ENCODE peak calls at places on chromosomes 2 and 18, in six cellular contexts. I, R, T, N, J and K are unnamed samples.

GRCh38 chr2:191855382-191855781 is 8.5 kb upstream of the CAVIN2 start:
- DNase-seq in I (no peak), R (no peak), T (no peak), N (no peak), J (no peak), K (no peak)

GRCh38 chr2:124986136-124986535 is 961.0 kb downstream of the CNTNAP5 start:
- DNase-seq in I (no peak), R (no peak), T (no peak), N (no peak), J (no peak), K (no peak)

GRCh38 chr18:6881034-6881800 is 151.7 kb downstream of the ARHGAP28 start:
- DNase-seq in I (no peak), R (no peak), T (no peak), N (no peak), J (peak), K (no peak)

GRCh38 chr2:166234112-166234846 is 106.5 kb upstream of the SCN1A start:
- DNase-seq in I (no peak), R (no peak), T (no peak), N (peak), J (no peak), K (no peak)

GRCh38 chr2:242038166-242038927 is 168.8 kb downstream of the RTP5 start:
- DNase-seq in I (no peak), R (no peak), T (no peak), N (no peak), J (no peak), K (no peak)

GRCh38 chr2:28408764-28409599 is 16.3 kb downstream of the FOSL2 start:
- DNase-seq in I (no peak), R (peak), T (no peak), N (peak), J (peak), K (no peak)

GRCh38 chr2:98869272-98869641 is 66.8 kb downstream of the CRACDL start:
- DNase-seq in I (no peak), R (no peak), T (no peak), N (peak), J (peak), K (no peak)

GRCh38 chr18:26655614-26656400 is 107.5 kb upstream of the KCTD1 start:
- DNase-seq in I (peak), R (no peak), T (peak), N (peak), J (peak), K (no peak)

GRCh38 chr18:22164337-22165048 is 4.9 kb upstream of the GATA6 start:
- DNase-seq in I (no peak), R (no peak), T (no peak), N (no peak), J (peak), K (no peak)

GRCh38 chr2:203463176-203463797 is 71.8 kb downstream of the RAPH1 start:
- DNase-seq in I (no peak), R (no peak), T (no peak), N (no peak), J (no peak), K (no peak)

GRCh38 chr2:165725421-165725820 is 68.6 kb downstream of the GALNT3 start:
- DNase-seq in I (no peak), R (no peak), T (no peak), N (peak), J (no peak), K (no peak)

GRCh38 chr2:227817336-227817735 is 3.7 kb downstream of the CCL20 start:
- DNase-seq in I (no peak), R (no peak), T (no peak), N (no peak), J (no peak), K (no peak)

GRCh38 chr18:11050966-11051365 is 98.4 kb downstream of the PIEZO2 start:
- DNase-seq in I (no peak), R (no peak), T (no peak), N (no peak), J (no peak), K (no peak)

GRCh38 chr2:121076885-121077549 is 208.0 kb downstream of the TFCP2L1 start:
- DNase-seq in I (peak), R (peak), T (peak), N (peak), J (peak), K (peak)

GRCh38 chr2:43462866-43463641 is 132.8 kb downstream of the THADA start:
- DNase-seq in I (no peak), R (no peak), T (no peak), N (no peak), J (peak), K (no peak)

GRCh38 chr2:1690056-1690775 is 54.1 kb downstream of the PXDN start:
- DNase-seq in I (no peak), R (no peak), T (no peak), N (no peak), J (no peak), K (no peak)

GRCh38 chr2:114543106-114543806 is 100.8 kb downstream of the DPP10 start:
- DNase-seq in I (no peak), R (no peak), T (peak), N (no peak), J (peak), K (no peak)
- TF ChIP-seq CTCF in I (peak), R (peak), T (peak), N (no peak), J (no peak), K (no peak)

GRCh38 chr2:119469131-119469530 is 37.5 kb downstream of the TMEM37 start:
- DNase-seq in I (no peak), R (no peak), T (no peak), N (no peak), J (no peak), K (no peak)
- TF ChIP-seq CTCF in I (no peak), R (no peak), T (no peak), N (no peak), J (no peak), K (no peak)

DNA sequence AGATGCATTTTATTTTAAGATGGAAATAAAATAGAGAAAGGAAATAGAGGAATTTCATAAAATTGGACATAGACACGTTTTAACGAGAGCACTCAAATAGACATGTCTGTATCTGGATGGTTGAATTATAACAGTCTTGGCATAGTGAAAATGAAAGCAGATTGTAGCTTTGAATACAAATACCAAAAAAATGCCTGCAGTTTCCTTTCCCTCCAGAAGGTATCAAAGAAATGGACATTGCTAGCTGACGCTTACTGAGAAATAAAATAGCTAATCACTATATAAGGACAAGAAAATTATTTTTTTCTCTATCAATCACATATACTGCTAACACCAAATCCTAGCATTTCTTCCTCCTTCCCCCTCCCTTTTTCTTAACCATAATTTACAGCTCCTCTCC is 11.4 kb upstream of the MAPRE2 start:
- DNase-seq in I (no peak), R (peak), T (no peak), N (no peak), J (no peak), K (peak)
- TF ChIP-seq CTCF in I (peak), R (no peak), T (no peak), N (no peak), J (no peak), K (no peak)

DNA sequence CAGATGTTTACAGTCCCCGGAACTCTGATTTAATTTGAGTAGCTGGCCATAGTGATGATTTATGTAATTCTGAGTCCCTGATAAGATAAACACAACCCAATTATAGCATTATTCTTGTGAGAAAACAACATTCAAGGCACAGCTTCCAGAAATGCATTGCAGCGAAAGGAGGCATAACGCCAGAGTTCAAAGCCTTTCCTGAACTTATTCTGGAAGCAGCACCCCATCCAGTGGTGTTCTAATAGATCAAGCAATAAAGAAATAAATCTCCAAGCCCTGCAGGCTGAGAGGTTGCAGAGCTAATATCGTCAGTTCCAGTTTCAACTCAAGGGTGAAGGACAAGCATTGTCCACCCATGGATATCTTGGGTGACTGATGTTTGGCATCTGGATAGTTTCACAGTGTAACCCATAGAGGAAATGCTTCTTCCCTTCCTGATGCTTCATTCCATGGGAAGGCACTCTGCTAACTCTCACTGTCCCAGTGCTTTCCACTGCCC is 18.8 kb downstream of the CDH2 start:
- DNase-seq in I (no peak), R (no peak), T (peak), N (no peak), J (no peak), K (no peak)
- TF ChIP-seq CTCF in I (peak), R (no peak), T (peak), N (no peak), J (no peak), K (no peak)

GRCh38 chr2:48902521-48902920 is 147.0 kb upstream of the LHCGR start:
- DNase-seq in I (no peak), R (no peak), T (no peak), N (no peak), J (no peak), K (no peak)
- TF ChIP-seq CTCF in I (no peak), R (no peak), T (no peak), N (no peak), J (no peak), K (no peak)

DNA sequence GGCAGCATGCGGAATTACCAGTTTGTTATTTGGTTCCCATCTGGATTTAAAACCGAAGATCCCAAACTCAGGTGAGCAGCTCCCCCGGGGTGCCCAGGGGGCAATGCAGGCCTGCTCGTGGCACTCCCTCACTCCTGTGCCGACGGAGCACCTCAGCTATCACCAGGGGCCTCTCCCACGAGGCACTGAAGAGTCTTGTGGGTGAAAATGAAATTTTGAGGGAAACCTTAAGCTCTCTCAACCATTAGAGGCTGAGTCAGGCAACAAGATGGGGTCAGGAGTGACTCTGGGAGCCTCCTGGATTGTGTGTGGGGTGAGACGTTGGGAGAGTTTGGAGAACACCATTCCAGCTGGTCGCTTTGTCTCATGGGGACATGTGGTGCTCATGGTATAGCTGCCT is 189.0 kb downstream of the PRKCE start:
- DNase-seq in I (no peak), R (no peak), T (no peak), N (no peak), J (no peak), K (peak)
- TF ChIP-seq CTCF in I (no peak), R (peak), T (no peak), N (no peak), J (no peak), K (no peak)

GRCh38 chr2:25262288-25262687 is 79.4 kb downstream of the DNMT3A start:
- DNase-seq in I (no peak), R (no peak), T (no peak), N (no peak), J (no peak), K (no peak)

GRCh38 chr2:25265802-25266201 is 75.9 kb downstream of the DNMT3A start:
- DNase-seq in I (no peak), R (no peak), T (no peak), N (peak), J (no peak), K (no peak)

GRCh38 chr2:25268136-25268535 is 73.6 kb downstream of the DNMT3A start:
- DNase-seq in I (no peak), R (no peak), T (no peak), N (no peak), J (no peak), K (no peak)

GRCh38 chr2:25266399-25266798 is 75.3 kb downstream of the DNMT3A start:
- DNase-seq in I (no peak), R (no peak), T (no peak), N (no peak), J (no peak), K (no peak)

DNA sequence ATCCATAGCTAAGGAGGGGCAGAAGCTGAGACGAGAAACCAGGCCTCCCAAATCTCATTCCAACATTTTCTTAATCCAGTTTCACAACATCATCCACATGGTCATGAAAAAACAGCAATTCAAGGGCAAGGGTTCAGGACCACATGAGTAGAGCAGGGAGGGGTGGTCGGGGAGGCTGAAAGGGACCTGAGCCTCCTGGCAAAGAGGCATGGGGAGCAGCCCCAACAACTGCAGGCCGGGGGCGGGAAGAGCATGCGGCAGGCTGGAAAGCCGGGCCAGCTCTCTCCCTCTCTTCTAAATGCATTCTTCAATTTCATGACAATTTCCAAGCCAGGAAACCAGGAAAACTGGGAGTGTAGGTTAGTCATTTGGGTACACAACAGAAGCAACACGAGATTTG is 76.7 kb downstream of the DNMT3A start:
- DNase-seq in I (no peak), R (no peak), T (no peak), N (no peak), J (no peak), K (no peak)
- TF ChIP-seq CTCF in I (no peak), R (no peak), T (no peak), N (no peak), J (no peak), K (no peak)

GRCh38 chr2:20649586-20650375 is 1.1 kb downstream of the HS1BP3 start:
- DNase-seq in I (no peak), R (no peak), T (no peak), N (peak), J (no peak), K (no peak)

GRCh38 chr2:20652141-20652540 is 1.2 kb upstream of the HS1BP3 start:
- DNase-seq in I (no peak), R (no peak), T (no peak), N (no peak), J (no peak), K (no peak)

GRCh38 chr2:20651731-20652099 is 817 bp upstream of the HS1BP3 start:
- DNase-seq in I (no peak), R (no peak), T (no peak), N (no peak), J (no peak), K (no peak)

GRCh38 chr2:20650412-20650879 is 452 bp downstream of the HS1BP3 start:
- DNase-seq in I (no peak), R (peak), T (no peak), N (peak), J (peak), K (peak)

DNA sequence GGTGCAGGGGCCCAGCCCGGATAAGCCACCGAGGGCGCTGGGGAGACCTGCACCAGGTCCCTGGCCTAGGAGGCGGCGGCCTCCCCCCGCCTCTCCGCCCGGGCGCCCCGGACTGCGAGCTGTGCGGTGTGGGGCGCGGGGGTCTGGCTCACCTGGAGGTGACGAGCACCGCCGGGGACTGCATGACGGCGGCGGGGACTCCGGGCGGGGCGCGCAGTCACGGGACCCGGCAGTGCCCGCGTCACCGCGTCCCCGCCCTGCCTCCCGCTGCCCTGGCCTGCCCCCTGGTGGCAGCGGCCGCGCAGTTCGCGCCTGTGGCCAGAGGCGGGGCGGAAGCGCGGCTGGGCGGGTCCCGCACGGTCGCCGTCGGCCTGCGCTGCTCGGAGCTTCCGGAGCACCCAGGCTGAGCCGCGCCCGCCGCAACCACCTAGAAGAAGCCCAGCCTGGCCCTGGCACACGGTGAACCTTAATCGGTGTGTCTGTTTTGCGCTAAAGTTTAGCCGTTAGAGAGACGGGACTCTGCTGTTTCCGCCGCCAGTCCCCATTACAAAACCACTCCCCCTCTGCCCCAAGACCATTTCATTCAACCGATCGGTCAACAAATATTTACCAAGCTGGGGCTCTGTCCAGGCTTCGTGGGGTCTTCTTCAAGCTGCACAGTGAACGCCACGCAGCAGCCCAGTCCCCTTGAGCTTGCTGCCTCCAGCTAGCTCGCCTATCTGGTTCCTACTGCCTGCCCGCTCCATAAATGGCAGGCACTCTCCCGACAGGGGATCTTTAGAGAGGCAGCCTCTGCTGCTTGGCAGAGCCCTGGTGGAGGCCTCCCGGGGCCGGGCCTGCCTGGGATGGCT is at the start of gene HS1BP3:
- DNase-seq in I (peak), R (peak), T (peak), N (peak), J (peak), K (peak)
- TF ChIP-seq CTCF in I (peak), R (peak), T (peak), N (peak), J (peak), K (peak)

GRCh38 chr2:239097428-239097696 is 249.5 kb downstream of the TWIST2 start:
- DNase-seq in I (no peak), R (no peak), T (no peak), N (no peak), J (no peak), K (no peak)
- TF ChIP-seq CTCF in I (no peak), R (no peak), T (no peak), N (no peak), J (no peak), K (no peak)